ENCODE peak calls at places on chromosomes 3 and 15, in ten cellular contexts. J is GM20000, F is mucosa of descending colon, Y is GM23338, L is choroid plexus epithelial cell, N is esophagus squamous epithelium, P is GM13977, X is endothelial cell, B is progenitor cell of endocrine pancreas, R is nephron progenitor cell. W is an unnamed sample.

GRCh38 chr15:29053006-29053405 is 167.2 kb downstream of the APBA2 start:
- DNase-seq in B (no peak), F (no peak), N (no peak), R (no peak), P (no peak), L (no peak), J (no peak), Y (no peak), X (no peak), W (no peak)

GRCh38 chr3:42123012-42123581 is 31.9 kb downstream of the TRAK1 start:
- DNase-seq in L (peak), X (peak), J (peak), Y (no peak), R (no peak), N (no peak), B (no peak), P (peak), F (no peak), W (peak)

GRCh38 chr3:160401301-160402095 is 2.0 kb downstream of the SMC4 start:
- DNase-seq in L (peak), X (no peak), R (no peak), P (no peak), Y (no peak), N (no peak), B (no peak), F (no peak), J (no peak), W (peak)

GRCh38 chr3:83496459-83496858 is 1462.3 kb upstream of the CADM2 start:
- DNase-seq in X (no peak), J (no peak), B (no peak), F (no peak), L (no peak), Y (no peak), N (no peak), P (no peak), R (no peak), W (no peak)

GRCh38 chr3:35664460-35664919 is 25.2 kb downstream of the ARPP21 start:
- DNase-seq in J (peak), R (peak), N (no peak), L (peak), X (peak), F (no peak), B (no peak), Y (peak), P (no peak), W (peak)

GRCh38 chr3:181009225-181009624 is 19.7 kb upstream of the DNAJC19 start:
- DNase-seq in J (no peak), N (no peak), L (no peak), Y (no peak), R (no peak), X (no peak), F (no peak), P (no peak), B (no peak), W (no peak)

GRCh38 chr15:36658321-36658720 is 78.9 kb downstream of the CDIN1 start:
- DNase-seq in X (no peak), P (no peak), J (no peak), F (no peak), R (no peak), Y (no peak), B (no peak), L (no peak), N (no peak), W (peak)

GRCh38 chr15:64712353-64712752 is 63.0 kb downstream of the RBPMS2 start:
- DNase-seq in R (no peak), J (no peak), N (no peak), Y (no peak), F (no peak), X (no peak), B (no peak), L (no peak), P (no peak), W (no peak)

GRCh38 chr3:33921608-33922007 is 123.2 kb downstream of the PDCD6IP start:
- DNase-seq in R (no peak), L (no peak), F (no peak), B (no peak), X (no peak), N (no peak), J (no peak), P (no peak), Y (no peak), W (no peak)

GRCh38 chr15:40845036-40845435 is 1.2 kb downstream of the SPINT1 start:
- DNase-seq in P (no peak), N (no peak), R (no peak), F (no peak), X (no peak), Y (no peak), L (no peak), J (no peak), B (no peak), W (no peak)

GRCh38 chr15:93829115-93829849 is 402.1 kb upstream of the MCTP2 start:
- DNase-seq in F (no peak), J (no peak), R (no peak), Y (no peak), P (no peak), L (peak), B (no peak), X (no peak), N (no peak), W (peak)

GRCh38 chr3:11558461-11558903 is 85.2 kb downstream of the VGLL4 start:
- DNase-seq in F (peak), L (no peak), R (no peak), Y (no peak), B (no peak), N (no peak), X (no peak), J (no peak), P (no peak), W (no peak)

GRCh38 chr3:127324913-127325629 is 37.2 kb upstream of the PRR20G start:
- DNase-seq in Y (no peak), L (no peak), J (no peak), F (no peak), B (no peak), P (no peak), N (no peak), R (no peak), X (no peak), W (no peak)

GRCh38 chr3:197186887-197187588 is 111.4 kb downstream of the DLG1 start:
- DNase-seq in B (no peak), R (no peak), P (peak), L (peak), F (no peak), J (peak), N (no peak), Y (peak), X (no peak), W (peak)

GRCh38 chr3:78974181-78974770 is 793.5 kb downstream of the ROBO1 start:
- DNase-seq in B (no peak), L (peak), R (no peak), F (no peak), Y (no peak), J (no peak), N (no peak), P (no peak), X (no peak), W (peak)

GRCh38 chr3:9746330-9746729 is 3.4 kb upstream of the OGG1 start:
- DNase-seq in Y (no peak), R (no peak), F (no peak), X (no peak), B (no peak), J (no peak), P (no peak), L (peak), N (no peak), W (peak)

GRCh38 chr3:129890125-129890524 is 3.4 kb downstream of the TMCC1 start:
- DNase-seq in J (no peak), R (no peak), N (no peak), P (no peak), L (no peak), B (no peak), F (no peak), X (peak), Y (no peak), W (no peak)

GRCh38 chr3:112685435-112685834 is 44.5 kb upstream of the CCDC80 start:
- DNase-seq in L (peak), J (no peak), N (no peak), P (no peak), F (no peak), R (no peak), Y (no peak), X (no peak), B (no peak), W (peak)

GRCh38 chr3:45312836-45313493 is 75.4 kb upstream of the LARS2 start:
- DNase-seq in Y (no peak), J (no peak), L (no peak), F (no peak), X (no peak), B (no peak), P (no peak), R (no peak), N (no peak), W (peak)

GRCh38 chr15:29920515-29920914 is 98.2 kb upstream of the TJP1 start:
- DNase-seq in L (no peak), B (no peak), F (no peak), R (no peak), J (no peak), P (no peak), N (no peak), Y (peak), X (no peak), W (peak)

GRCh38 chr3:39910828-39911464 is 101.5 kb downstream of the MYRIP start:
- DNase-seq in N (no peak), P (no peak), L (no peak), Y (no peak), B (no peak), X (no peak), R (no peak), F (no peak), J (no peak), W (peak)

GRCh38 chr3:134341391-134341790 is 32.9 kb downstream of the AMOTL2 start:
- DNase-seq in B (no peak), R (no peak), F (no peak), N (no peak), X (no peak), J (no peak), Y (no peak), L (no peak), P (no peak), W (no peak)

GRCh38 chr15:67240235-67241131 is 14.0 kb downstream of the AAGAB start:
- DNase-seq in L (no peak), P (no peak), F (no peak), B (no peak), J (peak), R (no peak), N (no peak), X (no peak), Y (peak), W (no peak)

GRCh38 chr3:20669675-20670074 is 483.7 kb upstream of the SGO1 start:
- DNase-seq in B (no peak), P (no peak), J (no peak), F (no peak), N (no peak), R (no peak), X (no peak), L (no peak), Y (no peak), W (no peak)

GRCh38 chr15:72961326-72961725 is 90.9 kb upstream of the NEO1 start:
- DNase-seq in X (no peak), F (peak), Y (no peak), J (no peak), R (no peak), N (no peak), L (no peak), B (no peak), P (no peak), W (no peak)

GRCh38 chr3:125319765-125320164 is 55.4 kb downstream of the ZNF148 start:
- DNase-seq in L (no peak), X (no peak), N (no peak), J (no peak), R (no peak), F (no peak), P (no peak), Y (peak), B (no peak), W (no peak)
- TF ChIP-seq CTCF in L (no peak), X (no peak), N (no peak), J (no peak), R (no peak), F (no peak), P (no peak), Y (no peak), B (no peak), W (no peak)

DNA sequence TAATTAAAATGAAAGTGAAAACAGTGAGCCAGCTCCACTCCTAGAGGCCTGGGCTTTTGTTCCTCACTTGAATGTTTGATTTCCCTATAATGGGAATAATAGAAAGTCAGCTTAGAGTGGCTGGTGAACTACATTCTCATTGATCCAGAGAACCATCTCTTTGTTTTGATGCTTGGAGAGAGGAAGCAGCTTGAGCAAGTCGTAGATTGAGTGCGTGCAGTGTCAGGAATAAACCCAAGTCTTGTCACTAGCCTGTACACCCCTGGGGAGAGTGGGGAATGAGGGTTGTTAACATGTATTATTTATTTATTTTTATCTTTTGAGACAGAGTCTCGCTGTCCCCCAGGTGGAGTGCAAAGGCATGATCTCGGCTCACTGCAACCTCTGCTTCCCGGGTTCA is 885 bp upstream of the LSG1 start:
- DNase-seq in F (no peak), Y (no peak), R (no peak), J (no peak), X (no peak), L (no peak), P (no peak), N (no peak), B (no peak), W (peak)
- TF ChIP-seq CTCF in F (no peak), Y (no peak), R (no peak), J (no peak), X (no peak), L (no peak), P (no peak), N (no peak), B (no peak), W (no peak)

GRCh38 chr15:53389271-53389670 is 370.2 kb downstream of the WDR72 start:
- DNase-seq in P (no peak), Y (no peak), F (no peak), N (no peak), R (no peak), X (no peak), B (no peak), L (no peak), J (no peak), W (no peak)

GRCh38 chr15:53384417-53384816 is 375.0 kb downstream of the WDR72 start:
- DNase-seq in F (peak), X (peak), L (no peak), N (no peak), Y (peak), J (no peak), B (no peak), R (no peak), P (no peak), W (no peak)
- TF ChIP-seq CTCF in F (no peak), X (no peak), L (no peak), N (no peak), Y (peak), J (no peak), B (peak), R (peak), P (peak), W (no peak)

GRCh38 chr3:54212723-54213122 is 90.4 kb downstream of the CACNA2D3 start:
- DNase-seq in F (no peak), N (no peak), Y (no peak), L (no peak), R (no peak), B (no peak), X (no peak), P (no peak), J (no peak), W (no peak)

GRCh38 chr3:54202029-54202428 is 79.7 kb downstream of the CACNA2D3 start:
- DNase-seq in Y (no peak), P (no peak), F (no peak), L (no peak), B (no peak), N (no peak), X (no peak), J (no peak), R (no peak), W (no peak)

GRCh38 chr3:54211097-54211496 is 88.7 kb downstream of the CACNA2D3 start:
- DNase-seq in Y (no peak), P (no peak), J (no peak), R (no peak), X (no peak), N (no peak), F (no peak), L (peak), B (no peak), W (no peak)

GRCh38 chr3:54202651-54203248 is 80.4 kb downstream of the CACNA2D3 start:
- DNase-seq in N (no peak), J (no peak), X (no peak), P (no peak), F (no peak), L (no peak), Y (no peak), B (no peak), R (no peak), W (no peak)

GRCh38 chr3:54206874-54207273 is 84.5 kb downstream of the CACNA2D3 start:
- DNase-seq in Y (peak), B (no peak), J (no peak), N (no peak), R (no peak), L (no peak), X (no peak), F (no peak), P (no peak), W (no peak)
- TF ChIP-seq CTCF in Y (no peak), B (no peak), J (no peak), N (no peak), R (no peak), L (no peak), X (no peak), F (no peak), P (no peak), W (no peak)

DNA sequence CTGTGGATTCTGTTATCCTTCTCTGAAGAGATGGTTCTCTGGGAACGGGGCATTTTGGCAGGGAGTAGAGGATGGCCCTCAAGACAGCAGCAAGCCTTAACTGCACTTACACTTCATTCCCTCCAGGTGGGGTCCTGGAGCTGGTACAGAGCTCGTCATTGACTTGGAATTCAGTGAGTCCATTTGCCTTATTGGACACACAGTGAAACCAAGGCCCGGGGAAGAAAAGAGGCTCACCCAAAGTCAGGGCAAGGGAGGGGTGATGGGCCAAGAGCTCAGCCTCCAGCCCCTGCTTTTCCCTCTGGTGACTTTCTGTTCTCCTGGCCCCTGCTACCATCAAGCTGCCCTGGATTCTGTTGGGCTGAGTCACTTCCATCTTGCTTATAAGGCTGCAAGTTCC is 125.6 kb downstream of the ETFA start:
- DNase-seq in L (peak), B (no peak), P (peak), F (no peak), Y (peak), N (no peak), J (peak), X (peak), R (peak), W (peak)
- TF ChIP-seq CTCF in L (peak), B (peak), P (peak), F (peak), Y (peak), N (peak), J (peak), X (peak), R (peak), W (peak)

DNA sequence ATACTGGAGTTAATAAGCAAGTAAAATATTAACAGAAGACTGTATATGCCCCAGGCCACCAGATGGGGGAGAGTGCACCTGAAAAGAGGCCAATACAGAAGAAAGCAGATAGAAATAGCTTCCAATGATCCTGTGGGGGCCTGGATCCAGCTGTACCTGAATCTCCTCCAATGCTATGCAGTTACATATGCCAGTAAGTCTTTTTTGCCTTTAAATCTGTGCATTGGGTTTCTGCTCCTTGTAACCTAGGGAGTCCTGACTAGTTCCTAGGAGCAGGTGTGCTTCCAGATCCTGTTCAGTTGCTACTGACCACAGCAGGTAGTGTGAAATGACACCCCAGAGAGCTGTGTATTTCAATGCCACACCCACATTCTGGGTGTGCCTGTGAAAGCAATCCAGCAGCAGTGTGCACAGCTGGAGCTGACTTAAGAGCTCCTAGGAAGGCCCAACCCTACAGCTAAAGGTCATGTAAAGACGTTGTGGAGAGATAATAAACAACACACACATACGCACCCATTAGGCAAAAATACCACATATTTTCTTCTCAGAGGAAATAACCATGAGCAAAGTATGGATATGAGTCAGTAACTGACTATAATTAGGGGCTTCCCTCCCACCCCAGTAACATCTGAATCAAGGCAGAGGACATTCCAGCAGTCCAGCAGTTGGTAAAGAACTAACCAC is 62.2 kb upstream of the AKAP13 start:
- DNase-seq in B (no peak), F (peak), J (peak), L (peak), P (peak), R (no peak), Y (no peak), X (no peak), N (no peak), W (peak)
- TF ChIP-seq CTCF in B (peak), F (no peak), J (no peak), L (peak), P (no peak), R (no peak), Y (no peak), X (no peak), N (no peak), W (peak)

DNA sequence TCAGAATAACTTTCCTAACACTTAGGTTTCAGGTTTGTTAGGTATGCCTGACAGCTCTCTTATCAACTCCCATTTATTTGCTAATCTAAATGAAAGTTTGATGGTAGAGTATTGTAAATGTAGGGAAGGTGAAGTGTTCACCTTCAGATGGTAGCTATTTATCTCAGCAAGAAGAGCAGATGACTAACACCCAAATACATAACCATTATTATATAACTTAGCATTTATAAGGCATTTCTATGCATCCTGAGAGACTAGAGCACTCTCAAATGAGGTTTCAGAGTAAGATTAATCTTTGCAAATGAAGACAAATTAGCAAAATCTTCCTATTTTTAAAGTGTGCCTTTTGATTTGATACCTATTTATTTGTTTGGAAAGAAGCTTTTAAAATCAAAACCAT is 143.8 kb downstream of the IGF1R start:
- DNase-seq in P (no peak), R (no peak), J (no peak), B (no peak), N (no peak), X (no peak), F (no peak), L (no peak), Y (no peak), W (no peak)
- TF ChIP-seq CTCF in P (no peak), R (no peak), J (no peak), B (no peak), N (no peak), X (no peak), F (no peak), L (no peak), Y (no peak), W (no peak)

GRCh38 chr3:52493232-52494017 is 1.7 kb upstream of the STAB1 start:
- DNase-seq in F (no peak), P (no peak), B (no peak), J (no peak), N (no peak), X (no peak), Y (no peak), L (no peak), R (no peak), W (no peak)

GRCh38 chr3:52495096-52495495 is at the start of gene STAB1:
- DNase-seq in B (no peak), F (peak), R (no peak), J (no peak), X (peak), N (no peak), P (no peak), Y (no peak), L (peak), W (no peak)

GRCh38 chr3:52492059-52492458 is 3.1 kb upstream of the STAB1 start:
- DNase-seq in R (no peak), L (no peak), J (no peak), B (no peak), F (no peak), Y (no peak), X (no peak), P (no peak), N (no peak), W (no peak)

GRCh38 chr3:52495777-52496602 is 852 bp downstream of the STAB1 start:
- DNase-seq in N (no peak), X (no peak), Y (no peak), B (no peak), P (no peak), F (no peak), R (no peak), L (peak), J (no peak), W (peak)

GRCh38 chr3:52494446-52494845 is 692 bp upstream of the STAB1 start:
- DNase-seq in J (no peak), N (no peak), L (no peak), P (no peak), Y (peak), X (no peak), R (no peak), B (no peak), F (no peak), W (no peak)
- TF ChIP-seq CTCF in J (no peak), N (no peak), L (no peak), P (no peak), Y (peak), X (no peak), R (no peak), B (peak), F (no peak), W (no peak)

GRCh38 chr3:137770066-137770805 is 6.1 kb downstream of the SOX14 start:
- DNase-seq in P (peak), Y (peak), X (peak), L (no peak), F (no peak), J (peak), N (no peak), R (peak), B (no peak), W (no peak)
- TF ChIP-seq CTCF in P (peak), Y (no peak), X (no peak), L (no peak), F (no peak), J (no peak), N (no peak), R (no peak), B (no peak), W (no peak)